ENCODE peak calls at places on chromosomes 16 and 17, in four cellular contexts. One of them, this sample, is unnamed.

GRCh38 chr16:84284168-84284722 is 10.4 kb upstream of the WFDC1 start:
- DNase-seq in H9: peak
- DNase-seq in H1: no peak
- DNase-seq in mesendoderm: peak
- DNase-seq in this sample: no peak

GRCh38 chr17:4607773-4608187 is 23.5 kb downstream of the SMTNL2 start:
- DNase-seq in mesendoderm: no peak
- DNase-seq in H1: no peak
- DNase-seq in H9: peak
- DNase-seq in this sample: no peak

GRCh38 chr16:72798212-72798611 is 249.7 kb downstream of the ZFHX3 start:
- DNase-seq in H1: no peak
- DNase-seq in mesendoderm: no peak
- DNase-seq in H9: no peak
- DNase-seq in this sample: no peak

GRCh38 chr17:30506423-30506822 is 29.2 kb downstream of the GOSR1 start:
- DNase-seq in mesendoderm: no peak
- DNase-seq in H1: no peak
- DNase-seq in H9: no peak
- DNase-seq in this sample: no peak

GRCh38 chr16:55184052-55184451 is 140.0 kb upstream of the IRX6 start:
- DNase-seq in H9: no peak
- DNase-seq in H1: no peak
- DNase-seq in mesendoderm: peak
- DNase-seq in this sample: no peak

GRCh38 chr17:45440161-45440859 is 7.6 kb upstream of the ARHGAP27 start:
- DNase-seq in H9: peak
- DNase-seq in H1: no peak
- DNase-seq in mesendoderm: peak
- DNase-seq in this sample: no peak

GRCh38 chr17:15220785-15221184 is 44.3 kb downstream of the PMP22 start:
- DNase-seq in H9: no peak
- DNase-seq in H1: no peak
- DNase-seq in mesendoderm: no peak
- DNase-seq in this sample: no peak

GRCh38 chr17:79843917-79844815 is 4.9 kb upstream of the CBX4 start:
- DNase-seq in mesendoderm: no peak
- DNase-seq in H1: no peak
- DNase-seq in H9: peak
- DNase-seq in this sample: no peak

GRCh38 chr17:70447588-70447987 is 278.3 kb downstream of the KCNJ2 start:
- DNase-seq in H1: no peak
- DNase-seq in H9: no peak
- DNase-seq in mesendoderm: no peak
- DNase-seq in this sample: no peak

GRCh38 chr16:73064227-73064995 is 16.5 kb upstream of the ZFHX3 start:
- DNase-seq in H9: peak
- DNase-seq in H1: no peak
- DNase-seq in mesendoderm: peak
- DNase-seq in this sample: peak

GRCh38 chr17:76820523-76820922 is 47.7 kb upstream of the MGAT5B start:
- DNase-seq in H1: no peak
- DNase-seq in H9: no peak
- DNase-seq in mesendoderm: no peak
- DNase-seq in this sample: no peak

GRCh38 chr17:58960068-58960467 is 146.6 kb downstream of the TRIM37 start:
- DNase-seq in H9: no peak
- DNase-seq in H1: no peak
- DNase-seq in mesendoderm: peak
- DNase-seq in this sample: no peak

GRCh38 chr17:28747801-28748750 is 4.3 kb downstream of the TRAF4 start:
- DNase-seq in H9: peak
- DNase-seq in mesendoderm: no peak
- DNase-seq in H1: no peak
- DNase-seq in this sample: no peak

GRCh38 chr16:2008009-2008526 is 1.6 kb downstream of the ZNF598 start:
- DNase-seq in H1: no peak
- DNase-seq in mesendoderm: no peak
- DNase-seq in H9: no peak
- DNase-seq in this sample: no peak

GRCh38 chr17:79039171-79039570 is 15.2 kb downstream of the C1QTNF1 start:
- DNase-seq in H1: no peak
- DNase-seq in mesendoderm: no peak
- DNase-seq in H9: no peak
- DNase-seq in this sample: no peak

GRCh38 chr17:3378321-3378720 is 7.8 kb downstream of the OR3A2 start:
- DNase-seq in H1: no peak
- DNase-seq in H9: no peak
- DNase-seq in mesendoderm: no peak
- DNase-seq in this sample: no peak

GRCh38 chr16:9258423-9259051 is 167.1 kb downstream of the HAPSTR1 start:
- DNase-seq in H1: peak
- DNase-seq in mesendoderm: peak
- DNase-seq in H9: peak
- DNase-seq in this sample: peak

GRCh38 chr17:38605230-38605851 is 411 bp downstream of the SRCIN1 start:
- DNase-seq in H1: no peak
- DNase-seq in H9: peak
- DNase-seq in mesendoderm: peak
- DNase-seq in this sample: peak

GRCh38 chr16:8775359-8775758 is 22.1 kb downstream of the TMEM186 start:
- DNase-seq in H1: no peak
- DNase-seq in mesendoderm: no peak
- DNase-seq in H9: no peak
- DNase-seq in this sample: no peak

GRCh38 chr17:62819511-62820221 is 11.6 kb upstream of the MARCHF10 start:
- DNase-seq in H9: peak
- DNase-seq in H1: no peak
- DNase-seq in mesendoderm: peak
- DNase-seq in this sample: peak

GRCh38 chr17:44587339-44587738 is 30.1 kb downstream of the FZD2 start:
- DNase-seq in H1: no peak
- DNase-seq in H9: peak
- DNase-seq in mesendoderm: peak
- DNase-seq in this sample: no peak

GRCh38 chr16:75320435-75320834 is 69.0 kb upstream of the BCAR1 start:
- DNase-seq in H1: no peak
- DNase-seq in mesendoderm: peak
- DNase-seq in H9: no peak
- DNase-seq in this sample: peak

GRCh38 chr17:77459018-77459755 is 318.4 kb downstream of the SEC14L1 start:
- DNase-seq in H1: no peak
- DNase-seq in mesendoderm: no peak
- DNase-seq in H9: no peak
- DNase-seq in this sample: no peak

GRCh38 chr17:9928601-9929341 is 23.7 kb upstream of the RCVRN start:
- DNase-seq in H9: peak
- DNase-seq in mesendoderm: peak
- DNase-seq in H1: peak
- DNase-seq in this sample: peak

GRCh38 chr16:64952177-64952576 is 169.7 kb downstream of the CDH11 start:
- DNase-seq in H9: no peak
- DNase-seq in H1: no peak
- DNase-seq in mesendoderm: no peak
- DNase-seq in this sample: no peak

GRCh38 chr17:71438631-71439146 is 682.1 kb upstream of the SOX9 start:
- DNase-seq in H9: no peak
- DNase-seq in mesendoderm: no peak
- DNase-seq in H1: no peak
- DNase-seq in this sample: no peak

DNA sequence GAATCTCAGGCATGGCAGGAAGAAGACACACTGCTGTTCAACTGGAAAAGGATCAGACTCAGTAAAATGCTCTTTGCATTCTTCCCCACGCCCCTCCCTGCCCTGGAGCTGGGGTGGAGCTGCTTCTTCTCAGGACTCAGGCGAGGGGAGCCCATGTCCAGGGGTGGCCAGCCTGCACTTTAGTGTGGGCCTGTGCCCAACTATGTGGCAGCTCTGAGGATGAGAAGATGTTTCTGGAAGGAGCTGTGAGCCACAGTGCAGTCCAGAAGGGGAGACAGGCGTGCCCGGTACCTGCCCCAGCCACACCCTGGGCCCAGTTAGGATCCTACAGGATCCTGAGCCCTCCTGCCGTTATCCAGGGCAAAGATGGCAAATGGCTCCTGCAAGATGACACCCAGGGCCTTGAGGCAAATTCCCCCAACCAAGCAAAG is 120.3 kb downstream of the ANKRD11 start:
- DNase-seq in H9: no peak
- DNase-seq in H1: no peak
- DNase-seq in mesendoderm: peak
- DNase-seq in this sample: no peak
- H4K8ac ChIP-seq in H9: no peak
- H4K8ac ChIP-seq in H1: no peak
- H4K8ac ChIP-seq in mesendoderm: no peak
- H4K8ac ChIP-seq in this sample: no peak

GRCh38 chr16:325375-326155 is 27.0 kb downstream of the AXIN1 start:
- DNase-seq in mesendoderm: no peak
- DNase-seq in H9: no peak
- DNase-seq in H1: no peak
- DNase-seq in this sample: no peak

GRCh38 chr16:322476-323143 is 29.9 kb downstream of the AXIN1 start:
- DNase-seq in mesendoderm: no peak
- DNase-seq in H9: no peak
- DNase-seq in H1: no peak
- DNase-seq in this sample: no peak

GRCh38 chr16:324201-324450 is 28.4 kb downstream of the AXIN1 start:
- DNase-seq in mesendoderm: no peak
- DNase-seq in H1: no peak
- DNase-seq in H9: no peak
- DNase-seq in this sample: no peak

GRCh38 chr16:321532-321931 is 31.0 kb downstream of the AXIN1 start:
- DNase-seq in H1: no peak
- DNase-seq in H9: no peak
- DNase-seq in mesendoderm: no peak
- DNase-seq in this sample: no peak

DNA sequence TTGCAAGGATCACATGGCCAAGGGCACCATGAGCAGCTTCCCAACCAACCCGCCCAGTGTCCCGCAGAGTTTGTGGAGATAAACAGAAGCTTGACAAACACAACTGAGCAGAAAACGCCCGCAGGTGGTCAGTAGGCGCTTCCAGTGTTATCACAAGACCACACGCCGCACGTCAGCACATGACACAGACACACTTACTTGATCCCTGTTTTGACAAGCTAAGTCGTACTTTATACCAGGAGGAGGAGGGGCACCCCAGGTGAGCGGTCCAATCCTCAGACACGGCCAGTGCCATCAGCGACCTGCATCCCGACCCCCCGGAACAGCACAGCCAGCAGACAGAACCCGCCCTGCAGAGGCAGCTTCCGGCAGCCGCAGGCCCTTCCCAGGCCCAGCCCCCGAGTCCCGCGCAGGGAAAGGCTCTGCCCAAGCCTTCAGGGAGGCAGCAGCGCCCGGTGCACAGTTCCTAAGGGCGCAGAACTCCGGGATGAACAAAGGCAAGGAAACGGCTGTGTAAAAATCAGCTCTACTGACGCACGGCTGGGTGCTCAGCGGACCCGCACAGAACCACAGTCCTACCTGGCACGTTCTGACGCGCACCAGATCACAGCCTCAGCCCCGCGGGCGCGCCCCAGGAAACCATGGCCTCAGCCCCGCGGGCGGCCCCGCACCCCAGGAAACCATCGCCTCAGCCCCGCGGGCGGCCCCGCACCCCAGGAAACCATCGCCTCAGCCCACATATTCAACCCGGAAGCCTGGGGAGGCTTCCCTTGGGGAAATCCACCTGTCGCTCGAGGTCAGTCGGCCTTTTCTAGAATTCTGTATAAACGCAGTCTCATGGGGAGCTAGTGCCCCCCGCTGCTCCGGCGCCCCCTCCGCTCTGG is 27.8 kb downstream of the AXIN1 start:
- DNase-seq in H1: no peak
- DNase-seq in H9: no peak
- DNase-seq in mesendoderm: no peak
- DNase-seq in this sample: no peak
- H3K4ac ChIP-seq in H1: no peak
- H3K4ac ChIP-seq in H9: no peak
- H3K4ac ChIP-seq in mesendoderm: no peak
- H3K4ac ChIP-seq in this sample: no peak

DNA sequence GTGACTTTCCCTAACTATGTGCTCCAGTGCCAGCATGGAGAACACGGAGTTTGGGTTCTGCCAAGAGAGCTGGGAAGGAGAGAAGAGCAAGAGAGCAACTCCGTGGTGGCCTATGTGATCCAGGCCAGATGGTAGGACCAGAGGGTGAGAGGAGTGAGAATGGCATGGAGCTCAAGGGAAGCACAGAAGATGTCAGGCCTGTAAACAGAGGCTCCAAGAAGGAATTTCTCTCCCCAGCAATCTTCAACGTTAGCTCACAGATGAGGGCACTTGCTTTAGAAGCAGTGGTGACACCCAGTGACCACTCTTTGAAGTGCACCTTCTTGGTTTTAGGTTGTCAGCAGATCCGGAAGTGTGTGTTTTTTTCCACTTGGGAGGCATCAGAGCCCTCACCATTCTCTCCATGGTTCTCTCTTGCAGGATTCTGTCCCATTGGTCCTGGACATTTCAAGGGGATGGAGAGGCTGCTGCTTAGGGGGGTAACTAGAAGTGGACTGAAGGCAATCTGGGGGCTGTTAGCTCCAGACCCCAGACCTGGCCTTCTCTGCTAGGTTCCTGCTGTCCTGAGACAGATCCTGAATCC is 18.1 kb upstream of the TMEM98 start:
- DNase-seq in mesendoderm: peak
- DNase-seq in H1: no peak
- DNase-seq in H9: peak
- DNase-seq in this sample: peak
- H4K8ac ChIP-seq in mesendoderm: no peak
- H4K8ac ChIP-seq in H1: peak
- H4K8ac ChIP-seq in H9: no peak
- H4K8ac ChIP-seq in this sample: no peak

DNA sequence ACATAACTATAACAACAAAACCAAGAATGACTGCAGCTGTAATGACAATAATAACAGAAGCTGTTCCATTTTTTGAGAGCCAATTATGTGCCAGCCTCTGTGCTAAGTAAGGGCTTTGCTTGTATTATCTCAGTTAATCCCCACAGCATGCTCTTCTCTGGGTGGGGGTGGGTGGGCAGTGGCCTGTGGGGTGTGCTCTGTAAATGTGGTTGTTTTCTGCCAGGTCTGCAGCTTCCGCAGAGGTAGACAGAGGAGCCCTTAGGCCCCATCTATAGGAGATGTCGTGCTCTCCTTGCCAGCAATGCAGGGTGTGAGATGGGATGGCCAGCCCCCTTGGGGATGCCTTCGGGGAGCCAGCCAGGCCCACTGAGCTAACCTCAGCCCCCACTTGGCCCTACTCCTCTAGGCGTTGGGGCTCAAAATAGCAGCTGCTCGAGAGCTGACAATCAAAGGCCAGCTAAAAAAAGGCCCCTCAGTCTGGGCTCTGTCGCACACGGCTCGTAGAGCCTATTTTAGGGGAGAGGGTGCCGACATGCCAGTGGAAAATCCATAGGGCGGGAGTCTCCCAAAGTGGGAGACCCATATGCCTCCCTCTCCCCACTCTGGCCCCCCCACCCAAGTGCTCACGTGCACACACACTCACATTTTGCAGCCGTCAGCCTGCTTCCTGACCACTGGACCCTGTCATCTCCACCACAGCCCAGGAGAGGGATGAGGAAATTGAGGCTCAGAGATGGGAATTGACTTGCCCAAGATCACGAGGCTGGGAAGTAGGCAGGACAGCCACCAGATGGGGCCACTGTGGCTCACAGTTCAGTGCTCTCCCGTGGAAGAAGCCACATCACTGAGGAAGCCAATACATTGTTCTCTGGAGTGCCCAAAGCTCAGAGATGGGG is 15.8 kb downstream of the CDH16 start:
- DNase-seq in H9: no peak
- DNase-seq in mesendoderm: no peak
- DNase-seq in H1: no peak
- DNase-seq in this sample: no peak
- H3K4ac ChIP-seq in H9: no peak
- H3K4ac ChIP-seq in mesendoderm: no peak
- H3K4ac ChIP-seq in H1: no peak
- H3K4ac ChIP-seq in this sample: no peak

This sample was measured in neuronal stem cell.